ENCODE peak calls at places on chromosomes 16 and 17, in seven cellular contexts. X is activated CD8-positive, alpha-beta memory T cell treated with anti-CD3 and anti-CD28 coated beads, Interleukin-2, amount 10 ng/mL, durations not matched to agents 7 days and 5 days; Q is activated naive CD4-positive, alpha-beta T cell treated with anti-CD3 and anti-CD28 coated beads, Interleukin-2, amount 50 U/mL, for 72 hours; C is T-helper 17 cell; K is heart left ventricle; M is SK-N-SH treated with all-trans-retinoic acid at 6 μM for 48 hours; V is stimulated activated naive B cell treated with anti-CD40 and anti-IgM and Interleukin-4, amounts not matched to agents 10 μg/mL and 1 μg/mL and 100 μg/mL, for 72 hours. Z is an unnamed sample.

GRCh38 chr17:74466785-74467158 is 338 bp downstream of the CD300A start:
- ATAC-seq in X (peak), Q (peak), C (no peak), K (no peak), M (no peak), V (no peak), Z (no peak)

GRCh38 chr16:17070882-17071592 is 399.7 kb downstream of the XYLT1 start:
- ATAC-seq in X (peak), Q (peak), C (peak), K (no peak), M (no peak), V (peak), Z (peak)

GRCh38 chr16:88479795-88480760 is 27.0 kb downstream of the ZFPM1 start:
- ATAC-seq in X (no peak), Q (peak), C (peak), K (peak), M (no peak), V (peak), Z (peak)

GRCh38 chr17:75759457-75759856 is 5.5 kb downstream of the GALK1 start:
- ATAC-seq in X (no peak), Q (no peak), C (no peak), K (peak), M (no peak), V (no peak), Z (peak)

GRCh38 chr17:82957961-82958491 is 118.2 kb upstream of the ZNF750 start:
- ATAC-seq in X (no peak), Q (no peak), C (no peak), K (no peak), M (peak), V (no peak), Z (no peak)

GRCh38 chr17:70345061-70345460 is 175.7 kb downstream of the KCNJ2 start:
- ATAC-seq in X (no peak), Q (no peak), C (no peak), K (no peak), M (peak), V (no peak), Z (no peak)

GRCh38 chr16:80803341-80804060 is 897 bp downstream of the CDYL2 start:
- ATAC-seq in X (peak), Q (peak), C (peak), K (no peak), M (no peak), V (peak), Z (peak)

GRCh38 chr17:8482546-8482945 is 46.9 kb downstream of the NDEL1 start:
- ATAC-seq in X (no peak), Q (no peak), C (no peak), K (no peak), M (no peak), V (no peak), Z (peak)

GRCh38 chr17:46001390-46002310 is 2.6 kb downstream of the STH start:
- ATAC-seq in X (no peak), Q (no peak), C (no peak), K (peak), M (no peak), V (no peak), Z (no peak)